ENCODE peak calls at places on chromosomes 5 and 9, in ten cellular contexts. One of them, this sample, is unnamed.

GRCh38 chr5:90613918-90614504 is 55.4 kb downstream of the ADGRV1 start:
- DNase-seq in GM12878: no peak
- DNase-seq in psoas muscle: no peak
- DNase-seq in mucosa of descending colon: no peak
- DNase-seq in fibroblast of lung: peak; percentile 41
- DNase-seq in left ventricle myocardium inferior: no peak
- DNase-seq in hepatocyte: no peak
- DNase-seq in Caco-2: no peak
- DNase-seq in body of pancreas: no peak
- DNase-seq in BE2C: no peak
- DNase-seq in this sample: no peak

GRCh38 chr9:80359941-80360881 is 788.4 kb downstream of the TLE4 start:
- DNase-seq in psoas muscle: no peak
- DNase-seq in Caco-2: no peak
- DNase-seq in BE2C: no peak
- DNase-seq in mucosa of descending colon: peak; percentile 48
- DNase-seq in GM12878: no peak
- DNase-seq in hepatocyte: no peak
- DNase-seq in body of pancreas: no peak
- DNase-seq in fibroblast of lung: no peak
- DNase-seq in left ventricle myocardium inferior: no peak
- DNase-seq in this sample: no peak

GRCh38 chr5:83472508-83473343 is 1.2 kb downstream of the VCAN start:
- DNase-seq in psoas muscle: peak; percentile 79
- DNase-seq in Caco-2: peak; percentile 40
- DNase-seq in BE2C: peak; percentile 66
- DNase-seq in hepatocyte: peak; percentile 66
- DNase-seq in body of pancreas: peak; percentile 33
- DNase-seq in fibroblast of lung: peak; percentile 22
- DNase-seq in mucosa of descending colon: peak; percentile 50
- DNase-seq in GM12878: no peak
- DNase-seq in left ventricle myocardium inferior: peak; percentile 50
- DNase-seq in this sample: peak; percentile 61

GRCh38 chr9:37966443-37967271 is 62.7 kb upstream of the SLC25A51 start:
- DNase-seq in Caco-2: peak; percentile 80
- DNase-seq in body of pancreas: peak; percentile 76
- DNase-seq in left ventricle myocardium inferior: no peak
- DNase-seq in psoas muscle: no peak
- DNase-seq in GM12878: no peak
- DNase-seq in mucosa of descending colon: no peak
- DNase-seq in BE2C: no peak
- DNase-seq in hepatocyte: peak; percentile 77
- DNase-seq in fibroblast of lung: peak; percentile 41
- DNase-seq in this sample: no peak

GRCh38 chr9:134379774-134380431 is 53.6 kb downstream of the RXRA start:
- DNase-seq in BE2C: peak; percentile 51
- DNase-seq in psoas muscle: peak; percentile 75
- DNase-seq in hepatocyte: no peak
- DNase-seq in fibroblast of lung: peak; percentile 67
- DNase-seq in mucosa of descending colon: no peak
- DNase-seq in Caco-2: no peak
- DNase-seq in GM12878: no peak
- DNase-seq in left ventricle myocardium inferior: no peak
- DNase-seq in body of pancreas: peak; percentile 46
- DNase-seq in this sample: no peak

GRCh38 chr5:89293849-89294248 is 410.9 kb upstream of the MEF2C start:
- DNase-seq in body of pancreas: no peak
- DNase-seq in Caco-2: no peak
- DNase-seq in GM12878: no peak
- DNase-seq in BE2C: no peak
- DNase-seq in left ventricle myocardium inferior: no peak
- DNase-seq in hepatocyte: no peak
- DNase-seq in fibroblast of lung: peak; percentile 42
- DNase-seq in mucosa of descending colon: no peak
- DNase-seq in psoas muscle: no peak
- DNase-seq in this sample: no peak

GRCh38 chr5:172496671-172497371 is 42.5 kb upstream of the SH3PXD2B start:
- DNase-seq in psoas muscle: no peak
- DNase-seq in Caco-2: no peak
- DNase-seq in BE2C: peak; percentile 39
- DNase-seq in fibroblast of lung: peak; percentile 74
- DNase-seq in GM12878: no peak
- DNase-seq in body of pancreas: no peak
- DNase-seq in left ventricle myocardium inferior: peak; percentile 70
- DNase-seq in mucosa of descending colon: no peak
- DNase-seq in hepatocyte: no peak
- DNase-seq in this sample: no peak

GRCh38 chr9:88173378-88173999 is 35.2 kb upstream of the SPATA31C2 start:
- DNase-seq in body of pancreas: peak; percentile 64
- DNase-seq in Caco-2: peak; percentile 57
- DNase-seq in mucosa of descending colon: no peak
- DNase-seq in GM12878: no peak
- DNase-seq in BE2C: peak; percentile 75
- DNase-seq in left ventricle myocardium inferior: peak; percentile 46
- DNase-seq in fibroblast of lung: peak; percentile 72
- DNase-seq in hepatocyte: peak; percentile 70
- DNase-seq in psoas muscle: no peak
- DNase-seq in this sample: no peak

GRCh38 chr9:106623558-106623957 is 239.4 kb upstream of the ZNF462 start:
- DNase-seq in fibroblast of lung: no peak
- DNase-seq in BE2C: no peak
- DNase-seq in GM12878: no peak
- DNase-seq in body of pancreas: no peak
- DNase-seq in Caco-2: no peak
- DNase-seq in mucosa of descending colon: no peak
- DNase-seq in hepatocyte: no peak
- DNase-seq in psoas muscle: no peak
- DNase-seq in left ventricle myocardium inferior: no peak
- DNase-seq in this sample: no peak

GRCh38 chr9:16121593-16121992 is 568.8 kb downstream of the CCDC171 start:
- DNase-seq in GM12878: no peak
- DNase-seq in Caco-2: no peak
- DNase-seq in left ventricle myocardium inferior: no peak
- DNase-seq in body of pancreas: no peak
- DNase-seq in psoas muscle: no peak
- DNase-seq in BE2C: peak; percentile 19
- DNase-seq in hepatocyte: no peak
- DNase-seq in fibroblast of lung: peak; percentile 70
- DNase-seq in mucosa of descending colon: no peak
- DNase-seq in this sample: no peak

GRCh38 chr5:11222169-11222568 is 461.1 kb upstream of the DAP start:
- DNase-seq in fibroblast of lung: no peak
- DNase-seq in psoas muscle: no peak
- DNase-seq in left ventricle myocardium inferior: no peak
- DNase-seq in hepatocyte: no peak
- DNase-seq in Caco-2: no peak
- DNase-seq in mucosa of descending colon: no peak
- DNase-seq in body of pancreas: no peak
- DNase-seq in BE2C: no peak
- DNase-seq in GM12878: no peak
- DNase-seq in this sample: no peak

GRCh38 chr9:71490810-71491209 is 277.5 kb downstream of the CEMIP2 start:
- DNase-seq in Caco-2: no peak
- DNase-seq in left ventricle myocardium inferior: no peak
- DNase-seq in mucosa of descending colon: no peak
- DNase-seq in hepatocyte: no peak
- DNase-seq in body of pancreas: no peak
- DNase-seq in fibroblast of lung: no peak
- DNase-seq in GM12878: no peak
- DNase-seq in psoas muscle: no peak
- DNase-seq in BE2C: no peak
- DNase-seq in this sample: no peak

GRCh38 chr5:125455041-125455440 is 708.6 kb upstream of the ZNF608 start:
- DNase-seq in hepatocyte: no peak
- DNase-seq in psoas muscle: no peak
- DNase-seq in fibroblast of lung: peak; percentile 55
- DNase-seq in BE2C: no peak
- DNase-seq in Caco-2: no peak
- DNase-seq in GM12878: no peak
- DNase-seq in mucosa of descending colon: no peak
- DNase-seq in body of pancreas: no peak
- DNase-seq in left ventricle myocardium inferior: no peak
- DNase-seq in this sample: no peak

GRCh38 chr9:93286252-93287188 is 102.6 kb downstream of the WNK2 start:
- DNase-seq in left ventricle myocardium inferior: no peak
- DNase-seq in body of pancreas: no peak
- DNase-seq in psoas muscle: no peak
- DNase-seq in GM12878: no peak
- DNase-seq in Caco-2: no peak
- DNase-seq in mucosa of descending colon: no peak
- DNase-seq in BE2C: no peak
- DNase-seq in fibroblast of lung: no peak
- DNase-seq in hepatocyte: no peak
- DNase-seq in this sample: no peak

GRCh38 chr5:61969347-61969746 is 336.7 kb upstream of the KIF2A start:
- DNase-seq in Caco-2: no peak
- DNase-seq in psoas muscle: no peak
- DNase-seq in mucosa of descending colon: no peak
- DNase-seq in GM12878: no peak
- DNase-seq in body of pancreas: no peak
- DNase-seq in left ventricle myocardium inferior: no peak
- DNase-seq in hepatocyte: no peak
- DNase-seq in fibroblast of lung: peak; percentile 46
- DNase-seq in BE2C: no peak
- DNase-seq in this sample: no peak

DNA sequence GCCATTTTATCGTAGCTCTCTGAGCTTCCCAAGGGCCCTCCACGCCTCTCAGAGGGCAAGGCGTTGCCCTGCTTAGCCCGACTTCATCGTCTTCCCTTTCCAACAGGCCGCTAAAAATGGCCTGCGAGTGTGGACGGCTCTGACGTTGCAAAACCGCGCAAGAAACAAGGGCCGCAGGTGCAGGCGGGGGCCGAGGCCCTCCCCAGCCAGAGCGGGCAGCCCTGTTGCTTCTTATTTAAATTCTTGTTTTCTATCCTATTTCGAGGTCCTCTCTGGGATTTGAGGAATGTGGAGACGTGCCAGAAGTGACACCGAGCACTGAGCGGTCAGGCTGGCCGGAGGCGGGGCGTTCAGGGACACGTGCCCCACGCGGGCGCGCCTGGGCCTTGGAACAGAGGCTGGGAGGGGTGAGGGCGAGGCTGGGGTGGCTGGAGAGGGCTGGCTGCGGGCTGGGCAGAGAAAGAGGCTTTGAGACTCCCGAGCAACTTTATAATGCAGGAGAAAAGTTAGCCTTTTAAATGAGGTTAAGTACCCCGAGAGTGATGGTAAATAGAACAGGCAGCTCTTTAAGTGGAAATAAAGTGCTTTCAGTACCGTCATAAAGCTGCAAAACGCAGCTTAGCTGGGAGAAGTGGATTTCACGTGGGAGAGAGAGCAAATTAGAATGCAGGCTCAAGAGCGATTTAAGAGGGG is 243.6 kb downstream of the AUH start:
- DNase-seq in fibroblast of lung: peak; percentile 74
- DNase-seq in GM12878: no peak
- DNase-seq in psoas muscle: peak; percentile 95
- DNase-seq in Caco-2: peak; percentile 49
- DNase-seq in hepatocyte: peak; percentile 71
- DNase-seq in mucosa of descending colon: peak; percentile 87
- DNase-seq in left ventricle myocardium inferior: peak; percentile 85
- DNase-seq in BE2C: no peak
- DNase-seq in body of pancreas: peak; percentile 78
- DNase-seq in this sample: peak; percentile 96
- H3K4me3 ChIP-seq in fibroblast of lung: no peak overlapping the region
- H3K4me3 ChIP-seq in GM12878: no peak overlapping the region
- H3K4me3 ChIP-seq in psoas muscle: peak overlapping the region; percentile 62
- H3K4me3 ChIP-seq in Caco-2: no peak overlapping the region
- H3K4me3 ChIP-seq in hepatocyte: no peak overlapping the region
- H3K4me3 ChIP-seq in mucosa of descending colon: no peak overlapping the region
- H3K4me3 ChIP-seq in left ventricle myocardium inferior: peak overlapping the region; percentile 56
- H3K4me3 ChIP-seq in BE2C: no peak overlapping the region
- H3K4me3 ChIP-seq in body of pancreas: no peak overlapping the region
- H3K4me3 ChIP-seq in this sample: peak overlapping the region; percentile 42

GRCh38 chr5:113293613-113294340 is 141.0 kb downstream of the TSSK1B start:
- DNase-seq in body of pancreas: no peak
- DNase-seq in hepatocyte: peak; percentile 11
- DNase-seq in BE2C: no peak
- DNase-seq in psoas muscle: no peak
- DNase-seq in left ventricle myocardium inferior: no peak
- DNase-seq in Caco-2: no peak
- DNase-seq in GM12878: no peak
- DNase-seq in fibroblast of lung: peak; percentile 36
- DNase-seq in mucosa of descending colon: no peak
- DNase-seq in this sample: no peak
- TF ChIP-seq CTCF in body of pancreas: no peak
- TF ChIP-seq CTCF in hepatocyte: no peak
- TF ChIP-seq CTCF in BE2C: no peak
- TF ChIP-seq CTCF in psoas muscle: no peak
- TF ChIP-seq CTCF in left ventricle myocardium inferior: no peak
- TF ChIP-seq CTCF in Caco-2: no peak
- TF ChIP-seq CTCF in GM12878: no peak
- TF ChIP-seq CTCF in fibroblast of lung: no peak
- TF ChIP-seq CTCF in mucosa of descending colon: no peak
- TF ChIP-seq CTCF in this sample: no peak

DNA sequence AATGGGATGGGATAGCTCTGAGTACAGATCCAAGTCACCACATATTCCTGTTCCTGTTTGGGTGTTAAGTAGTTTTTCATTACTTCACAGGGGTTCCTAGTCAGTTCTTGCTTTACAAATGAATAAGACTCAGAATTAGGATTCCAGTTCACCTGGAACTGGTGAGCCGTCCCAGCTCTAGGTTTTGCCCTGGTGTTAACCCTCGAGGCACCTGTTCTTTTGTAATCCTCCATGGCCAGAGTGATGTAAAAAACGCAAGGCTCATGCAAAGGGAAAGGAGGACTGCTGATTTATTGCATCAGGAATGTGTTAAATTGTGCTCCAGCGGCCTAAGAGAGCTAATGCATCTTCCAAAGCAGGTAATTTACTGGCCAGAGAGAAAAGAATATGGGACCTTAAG is 70.3 kb downstream of the DMRT2 start:
- DNase-seq in body of pancreas: no peak
- DNase-seq in GM12878: no peak
- DNase-seq in mucosa of descending colon: no peak
- DNase-seq in Caco-2: no peak
- DNase-seq in BE2C: no peak
- DNase-seq in left ventricle myocardium inferior: no peak
- DNase-seq in fibroblast of lung: no peak
- DNase-seq in hepatocyte: no peak
- DNase-seq in psoas muscle: no peak
- DNase-seq in this sample: no peak
- H3K36me3 ChIP-seq in body of pancreas: no peaks in the 10 kb centered on the region
- H3K36me3 ChIP-seq in GM12878: no peaks in the 10 kb centered on the region
- H3K36me3 ChIP-seq in mucosa of descending colon: no peaks in the 10 kb centered on the region
- H3K36me3 ChIP-seq in Caco-2: no peaks in the 10 kb centered on the region
- H3K36me3 ChIP-seq in BE2C: no peaks in the 10 kb centered on the region
- H3K36me3 ChIP-seq in left ventricle myocardium inferior: no peaks in the 10 kb centered on the region
- H3K36me3 ChIP-seq in fibroblast of lung: no peaks in the 10 kb centered on the region
- H3K36me3 ChIP-seq in hepatocyte: no peaks in the 10 kb centered on the region
- H3K36me3 ChIP-seq in psoas muscle: no peaks in the 10 kb centered on the region
- H3K36me3 ChIP-seq in this sample: no peaks in the 10 kb centered on the region

DNA sequence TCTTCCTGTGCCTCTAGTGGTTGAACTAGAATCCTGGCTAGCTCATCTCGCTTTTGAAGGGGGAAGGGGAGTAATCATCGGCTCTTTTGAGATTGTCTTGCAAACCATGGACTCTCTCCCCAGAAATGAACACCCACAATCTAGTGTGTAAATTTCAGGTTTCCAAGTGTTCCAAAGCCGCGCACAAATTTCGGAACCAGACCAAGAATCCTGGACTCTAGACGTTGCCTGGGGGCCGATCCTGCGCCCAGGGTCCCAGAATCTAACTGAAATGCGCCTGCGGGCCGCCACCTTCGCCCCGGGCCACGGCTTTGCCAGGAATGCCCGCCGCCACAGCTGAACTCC is 4.8 kb upstream of the FOXE1 start:
- DNase-seq in fibroblast of lung: no peak
- DNase-seq in mucosa of descending colon: no peak
- DNase-seq in psoas muscle: no peak
- DNase-seq in hepatocyte: no peak
- DNase-seq in left ventricle myocardium inferior: no peak
- DNase-seq in BE2C: no peak
- DNase-seq in Caco-2: no peak
- DNase-seq in body of pancreas: no peak
- DNase-seq in GM12878: no peak
- DNase-seq in this sample: no peak
- H3K4me3 ChIP-seq in fibroblast of lung: no peak overlapping the region
- H3K4me3 ChIP-seq in mucosa of descending colon: no peak overlapping the region
- H3K4me3 ChIP-seq in psoas muscle: peak overlapping the region; percentile 44
- H3K4me3 ChIP-seq in hepatocyte: no peak overlapping the region
- H3K4me3 ChIP-seq in left ventricle myocardium inferior: peak overlapping the region; percentile 45
- H3K4me3 ChIP-seq in BE2C: no peak overlapping the region
- H3K4me3 ChIP-seq in Caco-2: no peak overlapping the region
- H3K4me3 ChIP-seq in body of pancreas: no peak overlapping the region
- H3K4me3 ChIP-seq in GM12878: no peak overlapping the region
- H3K4me3 ChIP-seq in this sample: peak overlapping the region; percentile 42

This sample was measured in lower lobe of right lung.